ENCODE peak calls at places on chromosomes 11 and 22, in four cellular contexts. X, W, Y and N are unnamed samples.
A peak's percentile ranks its signal among the peaks of the same experiment; 100 is the strongest.

GRCh38 chr11:1330473-1330872 is 21.0 kb upstream of the TOLLIP start:
- DNase-seq in X (no peak), W (no peak), Y (no peak), N (no peak)

GRCh38 chr11:45264839-45265515 is 21.2 kb downstream of the SYT13 start:
- DNase-seq in Y (no peak), X (no peak), W (peak; percentile 95), N (no peak)

GRCh38 chr11:17765381-17766359 is 31.1 kb downstream of the KCNC1 start:
- DNase-seq in W (peak; percentile 52), Y (no peak), X (peak; percentile 55), N (no peak)

GRCh38 chr11:68841718-68842426 is at the start of gene CPT1A:
- DNase-seq in X (peak; percentile 39), W (peak; percentile 71), Y (no peak), N (peak; percentile 86)

GRCh38 chr11:69234740-69235710 is 58.9 kb upstream of the MYEOV start:
- DNase-seq in Y (no peak), X (no peak), W (no peak), N (no peak)

GRCh38 chr22:47435826-47436225 is 673.4 kb downstream of the TBC1D22A start:
- DNase-seq in Y (no peak), X (no peak), W (no peak), N (no peak)

GRCh38 chr22:35643991-35644390 is 4.3 kb upstream of the APOL6 start:
- DNase-seq in Y (no peak), W (no peak), X (no peak), N (no peak)

GRCh38 chr11:125489166-125489565 is 6.9 kb downstream of the FEZ1 start:
- DNase-seq in Y (no peak), X (no peak), W (no peak), N (no peak)

GRCh38 chr11:61959026-61959608 is 8.3 kb downstream of the FTH1 start:
- DNase-seq in W (no peak), X (no peak), Y (no peak), N (no peak)

GRCh38 chr11:47980907-47981621 is 705 bp downstream of the PTPRJ start:
- DNase-seq in Y (no peak), X (peak; percentile 63), W (peak; percentile 50), N (peak; percentile 62)

GRCh38 chr11:114399903-114400221 is 449 bp downstream of the C11orf71 start:
- DNase-seq in X (no peak), Y (no peak), W (no peak), N (peak; percentile 47)

GRCh38 chr11:83011333-83012167 is 60.1 kb downstream of the RAB30 start:
- DNase-seq in Y (no peak), X (no peak), W (peak; percentile 49), N (no peak)

GRCh38 chr11:26823963-26824362 is 102.1 kb upstream of the SLC5A12 start:
- DNase-seq in Y (no peak), X (no peak), W (no peak), N (no peak)

GRCh38 chr11:107840120-107840479 is 18.5 kb downstream of the SLC35F2 start:
- DNase-seq in Y (no peak), X (no peak), W (no peak), N (peak; percentile 10)

GRCh38 chr11:41437006-41437405 is 22.4 kb downstream of the LRRC4C start:
- DNase-seq in X (no peak), Y (no peak), W (no peak), N (no peak)

GRCh38 chr22:50191041-50191740 is 5.5 kb downstream of the TRABD start:
- DNase-seq in X (no peak), W (no peak), Y (no peak), N (no peak)

GRCh38 chr22:24592846-24593809 is at the start of gene LRRC75B:
- DNase-seq in W (peak; percentile 84), X (peak; percentile 80), Y (peak; percentile 47), N (peak; percentile 84)

GRCh38 chr11:31106963-31107576 is 262.5 kb downstream of the DCDC1 start:
- DNase-seq in Y (peak; percentile 51), X (peak; percentile 85), W (peak; percentile 4), N (peak; percentile 73)

GRCh38 chr11:16750417-16750816 is 12.0 kb downstream of the C11orf58 start:
- DNase-seq in X (no peak), Y (no peak), W (no peak), N (no peak)

GRCh38 chr11:112972399-112973115 is 11.3 kb downstream of the NCAM1 start:
- DNase-seq in X (no peak), W (no peak), Y (no peak), N (no peak)

GRCh38 chr11:26974068-26974790 is 19.7 kb upstream of the FIBIN start:
- DNase-seq in W (peak; percentile 73), Y (no peak), X (no peak), N (no peak)

GRCh38 chr22:23207786-23208325 is 27.5 kb downstream of the BCR start:
- DNase-seq in W (no peak), Y (no peak), X (no peak), N (no peak)

GRCh38 chr22:30294066-30294465 is 4.8 kb upstream of the CASTOR1 start:
- DNase-seq in X (no peak), W (no peak), Y (no peak), N (no peak)

GRCh38 chr22:44068422-44069191 is 44.5 kb downstream of the PARVB start:
- DNase-seq in W (no peak), Y (no peak), X (no peak), N (no peak)

GRCh38 chr11:80424012-80424695 is 983.3 kb upstream of the TENM4 start:
- DNase-seq in W (no peak), X (no peak), Y (no peak), N (no peak)
- TF ChIP-seq CTCF in W (no peak), X (no peak), Y (no peak), N (no peak)

DNA sequence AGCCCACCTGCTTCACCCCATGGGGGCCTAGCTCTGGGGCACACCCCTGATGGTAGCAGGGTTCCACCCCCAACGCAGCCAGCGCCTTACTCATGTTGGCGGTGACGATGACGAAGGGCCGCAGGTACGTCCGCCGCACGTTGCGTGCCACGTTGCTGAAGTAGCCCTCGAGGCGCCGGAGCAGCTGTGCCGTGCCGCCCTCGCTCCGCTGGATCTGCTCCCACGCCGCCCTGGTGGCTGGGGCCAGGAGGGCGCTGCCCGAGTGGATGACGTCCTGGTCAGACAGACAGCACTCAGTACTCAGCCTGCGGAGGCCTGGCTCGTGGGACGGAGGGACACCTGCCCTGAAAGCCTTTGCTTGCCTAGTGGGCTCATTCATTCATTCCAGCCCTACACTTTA is 50.8 kb downstream of the TRMU start:
- DNase-seq in X (no peak), Y (no peak), W (no peak), N (no peak)
- TF ChIP-seq CTCF in X (peak; percentile 26), Y (no peak), W (no peak), N (peak; percentile 29)

DNA sequence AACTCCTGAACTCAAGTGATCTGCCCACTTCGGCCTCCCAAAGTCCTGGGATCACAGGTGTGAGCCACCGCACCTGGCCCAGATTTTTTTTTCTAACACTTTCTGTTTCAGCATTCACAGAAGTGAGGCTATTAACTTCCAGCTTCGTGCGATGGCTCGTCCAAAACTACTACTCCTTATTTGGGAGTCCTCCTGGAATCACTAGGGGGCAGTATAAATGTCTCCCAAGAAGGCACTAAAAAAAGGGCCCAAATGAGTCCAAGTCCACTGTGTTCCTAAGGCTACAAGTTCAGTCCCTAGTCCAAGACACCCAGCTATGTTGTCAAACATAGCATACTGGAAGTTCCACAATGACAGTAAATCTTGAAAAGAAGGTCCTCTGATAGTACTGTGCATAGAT is 63.2 kb upstream of the BIRC3 start:
- DNase-seq in W (no peak), Y (peak; percentile 46), X (no peak), N (no peak)
- TF ChIP-seq CTCF in W (peak; percentile 23), Y (peak; percentile 13), X (peak; percentile 28), N (no peak)

DNA sequence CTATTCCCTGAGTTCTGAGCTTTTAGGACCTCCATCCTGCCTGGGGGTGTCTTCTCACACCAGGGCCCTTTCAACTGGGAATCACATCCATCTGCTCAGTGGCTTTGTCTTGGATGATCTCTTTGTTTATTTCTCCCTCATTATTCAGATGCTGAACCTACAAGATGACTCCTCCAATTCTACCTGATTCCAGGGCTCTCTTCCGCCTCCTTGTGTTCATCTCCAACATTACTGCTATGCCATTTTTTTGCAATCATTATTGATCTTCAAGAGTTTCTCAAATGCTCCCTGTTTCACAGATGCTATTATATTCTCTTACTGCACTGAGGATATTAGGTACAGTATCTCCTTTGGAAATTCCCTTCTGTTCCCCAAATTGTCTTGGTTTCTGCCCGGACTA is 307.7 kb downstream of the SHANK2 start:
- DNase-seq in X (no peak), Y (no peak), W (no peak), N (no peak)
- TF ChIP-seq CTCF in X (peak; percentile 43), Y (no peak), W (no peak), N (no peak)

GRCh38 chr22:37222440-37222971 is 10.2 kb upstream of the SSTR3 start:
- DNase-seq in W (no peak), Y (no peak), X (no peak), N (no peak)

GRCh38 chr22:37220543-37220968 is 8.3 kb upstream of the SSTR3 start:
- DNase-seq in W (peak; percentile 20), X (no peak), Y (no peak), N (no peak)

GRCh38 chr22:37223965-37224551 is 11.8 kb upstream of the SSTR3 start:
- DNase-seq in X (no peak), Y (no peak), W (no peak), N (no peak)

GRCh38 chr22:37219534-37219933 is 7.3 kb upstream of the SSTR3 start:
- DNase-seq in Y (no peak), W (no peak), X (no peak), N (no peak)

DNA sequence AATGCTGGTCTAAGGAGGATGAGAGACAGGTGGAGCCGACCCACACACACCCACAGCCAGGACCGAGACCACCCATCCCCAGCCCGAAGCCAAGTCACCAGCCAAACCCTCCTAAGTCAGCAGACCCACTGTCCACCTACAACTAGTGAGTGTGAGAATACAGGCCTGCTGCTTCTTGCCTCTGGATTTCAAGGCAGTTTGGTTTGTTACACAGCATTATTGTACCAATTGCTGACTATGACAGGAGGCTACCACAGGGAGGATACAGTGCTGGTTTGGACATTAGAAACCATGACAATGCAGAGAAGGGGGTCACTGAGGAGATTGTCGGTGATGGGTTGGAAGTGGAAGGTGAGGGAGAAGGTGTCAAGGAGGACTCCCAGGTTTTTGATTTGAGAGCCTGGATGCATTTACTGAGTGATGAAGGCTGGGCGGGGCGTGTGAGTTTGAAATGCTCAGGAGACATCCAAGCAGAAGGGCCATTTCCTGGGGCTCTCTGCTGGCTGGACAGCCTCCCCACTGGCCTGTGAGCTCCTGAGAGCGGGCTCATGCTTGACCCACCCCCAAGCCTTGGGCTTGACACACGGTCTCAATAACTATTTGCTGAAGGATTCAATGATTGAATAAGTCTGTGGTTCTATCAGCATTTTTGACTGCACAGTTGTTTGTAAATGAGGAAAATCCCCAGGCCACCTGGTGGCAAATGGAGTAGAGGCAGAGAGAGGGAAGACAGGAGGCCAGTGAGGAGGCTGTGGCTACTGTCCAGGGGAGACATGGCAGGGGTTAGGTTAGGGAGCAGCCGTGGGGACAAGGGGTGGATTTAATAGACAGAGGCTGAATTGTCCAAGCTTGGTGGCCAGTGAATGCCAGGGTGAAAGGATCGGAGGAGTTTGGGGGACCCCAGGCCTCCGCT is 9.4 kb upstream of the SSTR3 start:
- DNase-seq in W (no peak), Y (no peak), X (no peak), N (no peak)
- TF ChIP-seq CTCF in W (no peak), Y (no peak), X (no peak), N (no peak)

DNA sequence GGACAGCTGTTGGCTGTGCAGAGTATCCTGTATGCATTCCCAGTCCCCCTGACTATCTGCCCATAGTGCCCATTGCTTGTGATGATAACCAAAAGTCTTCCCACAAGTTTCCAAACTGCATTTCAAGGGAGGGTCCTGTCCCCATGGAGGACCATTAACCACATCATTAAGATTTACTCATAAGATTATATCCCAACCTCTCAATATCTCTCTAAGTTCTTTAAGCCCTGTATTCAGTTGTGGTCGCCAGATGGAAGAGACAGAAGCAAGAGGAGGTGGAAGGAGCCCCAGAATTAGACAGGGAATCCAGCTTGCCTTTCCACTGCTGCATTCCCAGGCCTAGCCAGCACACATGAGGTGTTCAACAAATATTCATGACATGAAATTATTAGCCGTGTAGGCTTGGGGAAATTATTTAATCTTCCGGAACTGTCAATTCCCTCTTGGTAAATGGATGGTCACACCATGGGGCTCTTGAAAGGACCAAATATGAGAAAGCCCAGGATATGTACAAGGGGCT is 42.6 kb upstream of the TIMP3 start:
- DNase-seq in Y (no peak), W (peak; percentile 59), X (no peak), N (no peak)
- TF ChIP-seq CTCF in Y (no peak), W (no peak), X (no peak), N (no peak)